ENCODE peak calls at places on chromosomes 16 and 17, in six cellular contexts. A, V, B, O, L and D are unnamed samples.

GRCh38 chr17:45883063-45883462 is 11.3 kb upstream of the MAPT start:
- DNase-seq in L (no peak), O (no peak), B (no peak), V (no peak), A (no peak), D (no peak)

GRCh38 chr16:8678068-8678927 is 3.9 kb downstream of the ABAT start:
- DNase-seq in B (no peak), L (no peak), O (peak), V (peak), A (no peak), D (peak)

GRCh38 chr17:79388556-79389295 is 222.1 kb downstream of the RBFOX3 start:
- DNase-seq in A (peak), B (no peak), O (peak), V (peak), L (peak), D (peak)

GRCh38 chr17:7403043-7403901 is 625 bp downstream of the TMEM256 start:
- DNase-seq in L (no peak), V (peak), O (no peak), B (no peak), A (peak), D (no peak)

GRCh38 chr17:72715906-72716572 is 376.4 kb downstream of the SLC39A11 start:
- DNase-seq in L (no peak), B (no peak), A (no peak), V (peak), O (peak), D (peak)

GRCh38 chr17:7024402-7024785 is 1.5 kb downstream of the BCL6B start:
- DNase-seq in V (no peak), A (no peak), B (no peak), O (no peak), L (no peak), D (no peak)

GRCh38 chr16:57480127-57480753 is 6.1 kb downstream of the DOK4 start:
- DNase-seq in B (no peak), V (peak), A (no peak), L (no peak), O (peak), D (peak)

GRCh38 chr17:17054636-17055035 is 12.4 kb downstream of the MPRIP start:
- DNase-seq in L (no peak), B (no peak), O (no peak), V (no peak), A (no peak), D (no peak)

GRCh38 chr16:66383551-66383950 is 17.1 kb downstream of the CDH5 start:
- DNase-seq in L (no peak), O (no peak), B (no peak), A (no peak), V (no peak), D (no peak)

GRCh38 chr16:660459-661183 is 7.3 kb upstream of the RHOT2 start:
- DNase-seq in O (peak), L (peak), V (peak), A (peak), B (peak), D (peak)

GRCh38 chr16:75224281-75224680 is 5.5 kb downstream of the CTRB1 start:
- DNase-seq in O (no peak), L (no peak), B (no peak), V (no peak), A (no peak), D (no peak)

GRCh38 chr16:48173877-48174276 is 18.1 kb upstream of the ABCC12 start:
- DNase-seq in B (no peak), L (no peak), A (no peak), O (no peak), V (no peak), D (no peak)

GRCh38 chr17:83055911-83056582 is 23.4 kb upstream of the METRNL start:
- DNase-seq in A (peak), B (no peak), O (peak), L (no peak), V (peak), D (peak)